ENCODE peak calls at places on chromosomes 1 and 21, in five cellular contexts. A, P, N, Q and T are unnamed samples.
A peak's percentile ranks its signal among the peaks of the same experiment; 100 is the strongest.

GRCh38 chr1:246805135-246805716 is 81.0 kb downstream of the SCCPDH start:
- DNase-seq in N (no peak), A (no peak), Q (no peak), P (no peak), T (peak; percentile 30)

GRCh38 chr21:43345746-43346409 is 81.1 kb downstream of the SIK1 start:
- DNase-seq in A (peak; percentile 93), Q (no peak), N (no peak), P (no peak), T (peak; percentile 94)

GRCh38 chr1:201345081-201345355 is 32.5 kb downstream of the TNNT2 start:
- DNase-seq in P (no peak), A (no peak), Q (no peak), N (no peak), T (no peak)

GRCh38 chr1:152164542-152165136 is 5.6 kb upstream of the RPTN start:
- DNase-seq in N (no peak), A (no peak), P (peak; percentile 27), Q (no peak), T (no peak)

GRCh38 chr1:212600071-212600915 is 8.3 kb upstream of the ATF3 start:
- DNase-seq in N (no peak), P (no peak), Q (no peak), A (no peak), T (no peak)

GRCh38 chr1:212668477-212668876 is 31.2 kb downstream of the BATF3 start:
- DNase-seq in N (no peak), A (no peak), Q (no peak), P (no peak), T (no peak)

GRCh38 chr1:64042331-64043100 is 160.9 kb upstream of the UBE2U start:
- DNase-seq in Q (peak; percentile 85), P (peak; percentile 57), N (peak; percentile 74), A (peak; percentile 99), T (peak; percentile 96)

GRCh38 chr1:201346337-201346939 is 31.0 kb downstream of the TNNT2 start:
- DNase-seq in N (no peak), P (peak; percentile 57), Q (no peak), A (peak; percentile 73), T (peak; percentile 54)

GRCh38 chr1:112527266-112528010 is 18.7 kb downstream of the WNT2B start:
- DNase-seq in P (no peak), Q (no peak), A (peak; percentile 75), N (no peak), T (peak; percentile 65)

GRCh38 chr21:38813554-38813953 is 7.8 kb downstream of the ETS2 start:
- DNase-seq in Q (no peak), N (no peak), A (no peak), P (no peak), T (no peak)

GRCh38 chr1:82000221-82000620 is 199.5 kb downstream of the ADGRL2 start:
- DNase-seq in A (no peak), N (no peak), Q (no peak), P (no peak), T (no peak)

GRCh38 chr21:33848252-33848953 is 67.2 kb downstream of the ATP5PO start:
- DNase-seq in P (no peak), N (no peak), A (no peak), Q (no peak), T (no peak)

GRCh38 chr1:231590453-231591198 is 36.0 kb upstream of the DISC1 start:
- DNase-seq in A (peak; percentile 83), P (peak; percentile 48), Q (peak; percentile 41), N (peak; percentile 73), T (peak; percentile 85)

GRCh38 chr1:165452336-165453130 is 7.6 kb upstream of the RXRG start:
- DNase-seq in A (no peak), N (no peak), Q (no peak), P (no peak), T (no peak)

GRCh38 chr1:230979389-230979716 is 459 bp downstream of the ARV1 start:
- DNase-seq in P (no peak), A (no peak), N (no peak), Q (no peak), T (no peak)

GRCh38 chr1:229230136-229230892 is 40.6 kb upstream of the RAB4A start:
- DNase-seq in N (no peak), Q (no peak), P (no peak), A (no peak), T (no peak)

GRCh38 chr1:227234998-227235405 is 83.3 kb downstream of the CDC42BPA start:
- DNase-seq in N (no peak), A (peak; percentile 81), Q (no peak), P (no peak), T (peak; percentile 75)

GRCh38 chr1:213171711-213172110 is 120.7 kb downstream of the RPS6KC1 start:
- DNase-seq in P (no peak), N (no peak), A (no peak), Q (no peak), T (no peak)

GRCh38 chr1:95230768-95231191 is 3.2 kb upstream of the RWDD3 start:
- DNase-seq in N (no peak), A (no peak), P (peak; percentile 40), Q (no peak), T (no peak)

GRCh38 chr1:211734359-211734758 is 58.9 kb upstream of the NEK2 start:
- DNase-seq in A (no peak), Q (no peak), P (no peak), N (no peak), T (no peak)

GRCh38 chr1:109484519-109484975 is 842 bp downstream of the ATXN7L2 start:
- DNase-seq in Q (no peak), P (no peak), N (no peak), A (no peak), T (no peak)

GRCh38 chr1:41360074-41361027 is 883 bp upstream of the FOXO6 start:
- DNase-seq in Q (peak; percentile 18), A (no peak), N (no peak), P (no peak), T (no peak)

GRCh38 chr21:34501716-34502115 is 10.3 kb downstream of the KCNE1 start:
- DNase-seq in P (no peak), A (no peak), Q (no peak), N (no peak), T (no peak)

GRCh38 chr21:46153259-46154154 is 1.9 kb downstream of the FTCD start:
- DNase-seq in P (peak; percentile 58), Q (peak; percentile 51), N (peak; percentile 71), A (peak; percentile 49), T (peak; percentile 49)

GRCh38 chr21:28089599-28090421 is 902.9 kb downstream of the LTN1 start:
- DNase-seq in N (no peak), A (peak; percentile 13), P (no peak), Q (no peak), T (no peak)

GRCh38 chr1:161749509-161750407 is at the start of gene DUSP12:
- DNase-seq in P (peak; percentile 92), N (peak; percentile 96), Q (peak; percentile 91), A (peak; percentile 98), T (peak; percentile 93)
- TF ChIP-seq CTCF in P (no peak), N (no peak), Q (no peak), A (no peak), T (peak; percentile 9)

GRCh38 chr1:155092131-155092530 is 13.5 kb downstream of the EFNA3 start:
- DNase-seq in Q (no peak), N (no peak), A (no peak), P (no peak), T (no peak)

GRCh38 chr1:155093938-155094621 is 15.4 kb downstream of the EFNA3 start:
- DNase-seq in N (peak; percentile 71), A (peak; percentile 63), Q (peak; percentile 72), P (no peak), T (peak; percentile 51)

GRCh38 chr1:155094622-155094948 is 15.9 kb downstream of the EFNA3 start:
- DNase-seq in A (no peak), P (no peak), N (no peak), Q (no peak), T (no peak)

GRCh38 chr1:155092641-155093040 is 14.0 kb downstream of the EFNA3 start:
- DNase-seq in Q (no peak), P (no peak), N (no peak), A (no peak), T (no peak)

GRCh38 chr1:155091071-155092051 is 12.7 kb downstream of the EFNA3 start:
- DNase-seq in P (peak; percentile 84), Q (peak; percentile 77), N (peak; percentile 89), A (peak; percentile 71), T (peak; percentile 67)
- H3K4me3 ChIP-seq in P (no peak overlapping the region), Q (no peak overlapping the region), N (no peak overlapping the region), A (peak overlapping the region; percentile 8), T (no peak overlapping the region)

GRCh38 chr1:31939484-31940329 is 1.5 kb upstream of the PTP4A2 start:
- DNase-seq in P (peak; percentile 73), Q (peak; percentile 80), A (peak; percentile 83), N (no peak), T (peak; percentile 95)

GRCh38 chr1:31936966-31937299 is 1.2 kb downstream of the PTP4A2 start:
- DNase-seq in P (no peak), A (no peak), N (no peak), Q (no peak), T (no peak)

GRCh38 chr1:31936278-31936965 is 1.7 kb downstream of the PTP4A2 start:
- DNase-seq in P (no peak), A (peak; percentile 32), N (no peak), Q (no peak), T (peak; percentile 38)

GRCh38 chr1:31937300-31938183 is 626 bp downstream of the PTP4A2 start:
- DNase-seq in P (peak; percentile 79), N (peak; percentile 92), A (peak; percentile 60), Q (peak; percentile 84), T (peak; percentile 79)

GRCh38 chr1:31938184-31938975 is at the start of gene PTP4A2:
- DNase-seq in A (peak; percentile 95), P (peak; percentile 95), N (peak; percentile 97), Q (peak; percentile 92), T (peak; percentile 96)
- TF ChIP-seq CTCF in A (no peak), P (peak; percentile 86), N (peak; percentile 48), Q (peak; percentile 94), T (peak; percentile 34)

GRCh38 chr1:15706751-15707150 is 22.6 kb downstream of the PLEKHM2 start:
- DNase-seq in N (no peak), Q (no peak), A (no peak), P (peak; percentile 41), T (no peak)

GRCh38 chr1:15707239-15707940 is 23.3 kb downstream of the PLEKHM2 start:
- DNase-seq in A (no peak), P (no peak), N (no peak), Q (no peak), T (no peak)

GRCh38 chr1:15708486-15709137 is 24.5 kb downstream of the PLEKHM2 start:
- DNase-seq in A (no peak), N (no peak), P (no peak), Q (no peak), T (no peak)

GRCh38 chr1:15712158-15712557 is 23.9 kb upstream of the SLC25A34 start:
- DNase-seq in N (no peak), A (no peak), P (no peak), Q (no peak), T (no peak)

GRCh38 chr1:15709226-15709625 is 25.1 kb downstream of the PLEKHM2 start:
- DNase-seq in Q (no peak), A (no peak), N (no peak), P (no peak), T (no peak)
- H3K4me3 ChIP-seq in Q (no peak overlapping the region), A (no peak overlapping the region), N (no peak overlapping the region), P (no peak overlapping the region), T (no peak overlapping the region)

GRCh38 chr1:44361478-44361877 is 6.4 kb upstream of the ERI3 start:
- DNase-seq in P (no peak), Q (no peak), A (peak; percentile 30), N (no peak), T (no peak)
- TF ChIP-seq CTCF in P (no peak), Q (no peak), A (peak; percentile 10), N (no peak), T (peak; percentile 33)